ENCODE peak calls at places on chromosomes 13 and 19, in seven cellular contexts. Z is GM23338, I is ascending aorta, M is psoas muscle, G is fibroblast of pulmonary artery, H is cardiac muscle cell, A is fibroblast of lung. O is an unnamed sample.

GRCh38 chr13:31051999-31052398 is 109.7 kb downstream of the HSPH1 start:
- DNase-seq in A (no peak), I (no peak), Z (peak), M (no peak), G (no peak), H (no peak), O (no peak)

GRCh38 chr19:56660381-56661105 is 11.0 kb downstream of the ZNF835 start:
- DNase-seq in A (no peak), G (no peak), I (no peak), Z (no peak), M (peak), H (no peak), O (no peak)

GRCh38 chr19:38869160-38869835 is 8.8 kb downstream of the RINL start:
- DNase-seq in A (no peak), Z (peak), G (no peak), I (no peak), H (no peak), M (no peak), O (no peak)

GRCh38 chr13:87669379-87669978 is 1.7 kb upstream of the SLITRK5 start:
- DNase-seq in G (peak), M (no peak), A (peak), Z (peak), I (no peak), H (peak), O (no peak)

GRCh38 chr19:4446801-4447200 is 10.8 kb downstream of the UBXN6 start:
- DNase-seq in A (no peak), H (no peak), M (no peak), I (no peak), Z (no peak), G (no peak), O (no peak)

GRCh38 chr19:15401397-15401710 is 17.4 kb downstream of the AKAP8L start:
- DNase-seq in I (no peak), M (no peak), H (no peak), G (no peak), Z (no peak), A (no peak), O (no peak)

GRCh38 chr13:86826232-86826631 is 844.9 kb upstream of the SLITRK5 start:
- DNase-seq in Z (no peak), I (no peak), A (no peak), H (no peak), G (no peak), M (no peak), O (no peak)

GRCh38 chr13:29411493-29411892 is 184.0 kb downstream of the SLC7A1 start:
- DNase-seq in M (no peak), H (no peak), Z (no peak), I (no peak), G (no peak), A (peak), O (no peak)

GRCh38 chr19:46515879-46516350 is 20.2 kb upstream of the PNMA8B start:
- DNase-seq in G (peak), Z (peak), I (no peak), M (no peak), H (peak), A (peak), O (no peak)

DNA sequence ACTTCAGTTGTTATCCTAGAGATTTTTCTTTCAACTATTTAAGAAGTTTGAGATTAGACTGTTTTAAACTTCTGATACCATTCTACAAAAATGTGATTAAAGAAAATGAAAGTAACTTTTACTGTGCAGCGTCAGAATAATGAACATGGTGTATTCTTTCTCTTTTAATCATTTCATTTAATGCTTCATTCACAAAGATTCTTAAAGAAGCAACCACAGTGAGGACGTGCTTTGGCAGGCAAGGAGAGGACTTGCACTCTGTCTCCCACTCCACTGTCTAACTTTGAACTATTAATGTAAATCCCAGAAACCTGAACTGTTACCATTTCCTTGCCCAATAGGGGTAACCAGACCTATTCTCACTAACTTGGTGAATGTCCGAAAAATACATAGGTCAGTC is 137.0 kb downstream of the KCNRG start:
- DNase-seq in M (no peak), H (no peak), I (no peak), Z (no peak), A (peak), G (no peak), O (no peak)
- H3K4me3 ChIP-seq in M (peak), H (no peak), I (peak), Z (no peak), A (peak), G (no peak), O (peak)

GRCh38 chr19:43562211-43562697 is 13.1 kb downstream of the XRCC1 start:
- DNase-seq in I (no peak), A (no peak), H (no peak), M (no peak), Z (no peak), G (no peak), O (no peak)
- H3K4me3 ChIP-seq in I (no peak), A (no peak), H (no peak), M (no peak), Z (no peak), G (no peak), O (no peak)

DNA sequence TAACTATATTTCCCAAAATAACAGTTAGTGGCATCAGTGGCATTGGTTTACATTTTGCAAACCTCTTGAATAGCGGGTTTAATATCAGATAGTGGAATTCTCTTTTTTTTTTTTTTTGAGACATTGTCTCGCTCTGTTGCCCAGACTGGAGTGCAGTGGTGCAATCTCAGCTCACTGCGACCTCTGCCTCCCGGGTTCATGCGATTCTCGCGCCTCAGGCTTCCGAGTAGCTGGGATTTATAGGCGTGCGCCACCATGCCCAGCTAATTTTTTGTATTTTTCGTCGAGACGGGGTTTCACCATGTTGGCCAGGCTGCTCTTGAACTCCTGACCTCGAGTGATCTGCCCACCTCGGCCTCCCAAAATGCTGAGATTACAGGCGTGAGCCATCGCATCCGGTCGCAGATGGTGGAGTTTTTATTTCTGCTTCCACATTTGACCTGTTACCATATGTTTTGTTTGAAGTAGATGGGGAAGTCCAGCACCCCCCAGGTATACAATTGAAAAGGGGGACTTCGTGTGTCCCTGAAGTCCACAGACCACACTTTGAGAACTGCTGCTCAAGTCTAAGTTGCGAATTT is 40.5 kb upstream of the XPO4 start:
- DNase-seq in A (no peak), I (no peak), M (no peak), H (no peak), G (no peak), Z (no peak), O (no peak)
- H3K4me3 ChIP-seq in A (no peak), I (no peak), M (no peak), H (no peak), G (no peak), Z (no peak), O (no peak)

DNA sequence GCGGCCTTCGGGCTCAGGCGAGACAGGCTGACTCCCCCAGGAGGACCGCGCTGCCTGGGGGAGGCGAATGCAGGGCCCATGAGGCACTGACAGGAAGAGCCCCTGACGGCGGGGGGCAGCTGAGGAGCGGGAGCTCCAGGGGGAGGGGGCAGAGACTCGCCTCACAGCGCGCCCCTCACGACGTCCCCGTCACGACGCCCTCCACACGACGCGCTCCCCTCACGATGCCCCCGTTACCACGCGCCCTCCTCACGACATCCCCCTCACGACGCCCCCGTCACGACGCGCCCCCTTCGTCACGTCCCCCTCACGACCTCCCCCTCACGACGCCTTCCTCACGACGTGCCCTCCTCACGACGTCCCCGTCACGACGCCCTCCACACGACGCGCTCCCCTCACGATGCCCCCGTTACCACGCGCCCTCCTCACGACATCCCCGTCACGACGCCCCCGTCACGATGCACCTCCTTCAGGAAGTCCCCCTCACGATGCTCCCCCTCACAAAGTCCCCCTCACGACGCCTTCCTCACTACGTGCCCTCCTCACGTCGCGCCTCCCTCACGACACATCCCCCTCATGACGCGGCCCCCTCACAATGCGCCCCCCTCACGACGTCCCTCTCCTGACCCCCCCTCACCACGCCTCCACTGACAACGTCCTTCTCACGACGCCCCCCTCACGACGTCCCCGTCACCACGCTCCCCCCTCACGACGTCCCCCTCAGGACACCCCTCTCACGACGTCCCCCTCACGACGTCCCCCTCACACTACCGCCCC is 99.6 kb downstream of the ING1 start:
- DNase-seq in H (no peak), Z (no peak), G (no peak), A (no peak), M (no peak), I (no peak), O (no peak)
- H3K4me3 ChIP-seq in H (no peak), Z (peak), G (peak), A (peak), M (peak), I (peak), O (peak)

GRCh38 chr13:77696006-77696862 is 1.3 kb upstream of the SLAIN1 start:
- DNase-seq in G (no peak), H (peak), I (no peak), Z (peak), A (peak), M (no peak), O (no peak)
- H3K4me3 ChIP-seq in G (no peak), H (peak), I (peak), Z (peak), A (no peak), M (peak), O (no peak)

GRCh38 chr19:12272386-12272785 is 22.3 kb downstream of the ZNF44 start:
- DNase-seq in G (no peak), I (no peak), H (no peak), Z (no peak), M (no peak), A (no peak), O (no peak)
- H3K4me3 ChIP-seq in G (no peak), I (peak), H (no peak), Z (no peak), M (no peak), A (no peak), O (no peak)

DNA sequence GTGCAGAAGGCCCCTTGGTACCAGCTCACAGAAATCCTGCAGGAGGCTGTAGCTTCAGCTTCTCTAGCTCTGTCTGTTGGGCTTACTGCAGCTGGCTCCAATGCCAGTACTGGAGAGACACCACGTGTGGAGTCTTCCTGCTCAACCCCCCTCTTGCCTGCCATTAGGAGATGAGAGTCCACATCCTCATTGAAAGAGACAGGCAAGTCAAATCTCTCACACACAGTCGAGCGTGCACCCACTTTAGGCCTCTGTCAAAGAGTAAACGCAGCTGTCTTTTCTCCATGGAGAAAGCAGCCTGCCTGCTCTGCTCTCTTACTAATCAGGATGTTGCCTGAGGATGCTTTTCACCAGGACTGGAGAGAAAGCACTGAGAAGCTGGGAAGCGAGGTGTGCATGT is 523.0 kb upstream of the NBEA start:
- DNase-seq in A (no peak), Z (no peak), H (no peak), M (no peak), G (no peak), I (no peak), O (no peak)
- H3K4me3 ChIP-seq in A (no peak), Z (no peak), H (no peak), M (no peak), G (no peak), I (no peak), O (no peak)

DNA sequence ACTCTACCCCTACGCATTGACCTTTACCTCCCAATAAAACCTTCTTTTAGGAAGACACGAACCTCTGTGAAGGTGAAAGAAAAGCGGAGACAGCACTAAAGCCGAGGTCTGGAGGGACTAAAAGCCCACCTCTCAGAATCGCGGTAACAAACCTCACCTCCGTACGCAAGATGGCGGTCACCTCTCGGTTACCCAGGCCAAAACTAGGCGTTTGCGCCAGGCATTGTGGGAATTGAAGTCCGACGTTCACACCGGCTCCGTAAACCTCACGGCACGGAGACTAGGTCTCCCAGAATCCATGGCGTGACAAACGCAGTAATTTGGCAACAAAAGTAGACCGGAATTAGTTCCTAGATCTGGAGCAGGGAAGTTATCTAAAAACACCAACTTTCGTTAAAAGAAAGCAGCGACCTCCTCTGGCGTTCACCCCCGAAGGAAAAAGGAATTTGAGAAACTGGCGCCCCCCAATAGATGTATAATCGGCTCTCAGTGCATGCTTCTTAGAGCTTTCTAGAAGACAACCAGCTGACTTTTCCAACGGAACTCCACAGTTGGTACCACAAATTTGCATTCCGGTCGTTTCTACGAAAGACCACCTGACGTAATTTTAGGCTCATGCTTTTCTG is at the start of gene N4BP2L2:
- DNase-seq in M (peak), I (peak), H (peak), A (peak), Z (peak), G (peak), O (peak)
- H3K4me3 ChIP-seq in M (peak), I (peak), H (peak), A (peak), Z (peak), G (peak), O (peak)

GRCh38 chr19:1252818-1253513 is 4.6 kb downstream of the MIDN start:
- DNase-seq in M (peak), A (peak), Z (no peak), G (peak), I (peak), H (no peak), O (peak)

GRCh38 chr19:1252221-1252817 is 3.9 kb downstream of the MIDN start:
- DNase-seq in Z (no peak), G (peak), I (peak), A (peak), M (peak), H (no peak), O (peak)

GRCh38 chr19:1254081-1254527 is 5.7 kb downstream of the MIDN start:
- DNase-seq in H (no peak), G (no peak), Z (no peak), M (peak), I (no peak), A (no peak), O (no peak)

GRCh38 chr19:1254530-1255185 is 6.3 kb downstream of the MIDN start:
- DNase-seq in A (no peak), G (no peak), M (no peak), H (no peak), I (no peak), Z (no peak), O (no peak)

DNA sequence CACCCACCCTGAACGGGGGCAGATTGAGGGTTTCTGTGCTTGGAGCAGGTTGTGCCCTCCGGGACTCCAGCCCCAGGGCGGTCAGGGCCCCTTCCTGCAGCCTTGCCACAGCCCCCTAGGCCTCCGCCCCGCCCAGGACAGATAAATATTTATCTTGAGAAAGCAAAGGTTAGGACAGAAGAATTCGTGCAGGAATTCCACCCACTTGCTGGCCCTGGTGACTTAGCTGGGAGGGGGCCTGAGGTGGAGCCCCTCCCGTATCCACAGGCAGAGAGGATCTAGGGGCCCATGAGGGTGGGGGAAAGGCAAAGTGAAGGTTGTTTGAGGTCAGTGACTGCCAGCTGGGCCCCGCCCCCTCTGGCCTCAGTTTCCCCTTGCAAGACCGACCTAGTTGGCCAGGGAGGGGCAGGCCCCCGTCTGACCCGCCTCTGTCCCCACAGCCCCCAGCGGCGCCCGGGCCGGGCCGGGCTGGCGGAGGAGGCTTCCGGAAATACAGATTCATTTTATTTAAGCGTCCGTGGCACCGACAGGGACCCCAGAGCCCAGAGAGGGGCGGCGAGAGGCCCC is 5.2 kb downstream of the MIDN start:
- DNase-seq in I (no peak), G (no peak), A (peak), H (no peak), Z (no peak), M (no peak), O (no peak)
- H3K4me3 ChIP-seq in I (peak), G (peak), A (peak), H (no peak), Z (no peak), M (peak), O (peak)

O was measured in tibial nerve.